ENCODE peak calls at places on chromosomes 3 and 15, in six cellular contexts. R is AML-193; I is GM19239; Y is AG08395; P is activated CD4-positive, alpha-beta T cell treated with anti-CD3 and anti-CD28 coated beads for 24 hours; C is CD8-positive, alpha-beta memory T cell. M is an unnamed sample.

GRCh38 chr3:190076138-190076537 is 44.6 kb downstream of the P3H2 start:
- DNase-seq in C (no peak), I (no peak), R (no peak), Y (no peak), P (no peak), M (no peak)

GRCh38 chr15:90435652-90436337 is 47.8 kb downstream of the IQGAP1 start:
- DNase-seq in R (no peak), P (no peak), C (no peak), I (no peak), Y (no peak), M (peak)

GRCh38 chr15:70036585-70037343 is 61.0 kb downstream of the TLE3 start:
- DNase-seq in I (peak), R (no peak), Y (no peak), C (no peak), P (no peak), M (no peak)

GRCh38 chr3:4407941-4408340 is 59.1 kb downstream of the SUMF1 start:
- DNase-seq in P (no peak), Y (no peak), I (no peak), C (no peak), R (no peak), M (no peak)

GRCh38 chr3:65742914-65743313 is 295.8 kb downstream of the MAGI1 start:
- DNase-seq in C (no peak), P (no peak), R (no peak), Y (no peak), I (no peak), M (peak)

GRCh38 chr3:179098388-179099077 is 26.9 kb upstream of the ZMAT3 start:
- DNase-seq in P (no peak), C (no peak), Y (peak), I (no peak), R (peak), M (no peak)

GRCh38 chr3:13638927-13639326 is 90.0 kb downstream of the FBLN2 start:
- DNase-seq in Y (no peak), R (no peak), I (no peak), C (no peak), P (no peak), M (no peak)

GRCh38 chr3:197364410-197365071 is 66.1 kb upstream of the DLG1 start:
- DNase-seq in P (no peak), Y (no peak), I (no peak), R (no peak), C (no peak), M (peak)

GRCh38 chr15:32903591-32903990 is 185.8 kb downstream of the GREM1 start:
- DNase-seq in I (no peak), C (no peak), P (no peak), R (no peak), Y (no peak), M (no peak)

GRCh38 chr15:52234596-52235541 is 43.7 kb upstream of the GNB5 start:
- DNase-seq in R (no peak), C (no peak), P (peak), I (no peak), Y (no peak), M (no peak)

GRCh38 chr3:50204052-50204803 is 843 bp upstream of the SLC38A3 start:
- DNase-seq in R (no peak), Y (no peak), P (no peak), C (no peak), I (no peak), M (no peak)

GRCh38 chr15:40567111-40567510 is 2.0 kb upstream of the RPUSD2 start:
- DNase-seq in C (no peak), I (no peak), P (no peak), R (peak), Y (no peak), M (no peak)

GRCh38 chr3:10693457-10693856 is 122.6 kb upstream of the SLC6A11 start:
- DNase-seq in Y (no peak), I (no peak), R (no peak), C (no peak), P (no peak), M (no peak)

GRCh38 chr15:77418341-77419049 is 1.4 kb downstream of the PEAK1 start:
- DNase-seq in P (no peak), C (no peak), R (no peak), Y (peak), I (no peak), M (no peak)

GRCh38 chr15:99704444-99704838 is 28.8 kb downstream of the LYSMD4 start:
- DNase-seq in I (no peak), P (peak), C (no peak), Y (peak), R (peak), M (peak)

GRCh38 chr3:53375019-53375418 is 27.7 kb upstream of the DCP1A start:
- DNase-seq in R (peak), Y (peak), C (peak), I (peak), P (peak), M (peak)

GRCh38 chr3:198028718-198029117 is 68.7 kb downstream of the LMLN start:
- DNase-seq in R (no peak), P (no peak), C (no peak), I (no peak), Y (peak), M (no peak)

GRCh38 chr15:78338756-78339155 is 1.4 kb upstream of the CRABP1 start:
- DNase-seq in P (no peak), Y (no peak), I (no peak), C (no peak), R (no peak), M (no peak)

GRCh38 chr3:189787622-189788021 is 156.4 kb downstream of the TP63 start:
- DNase-seq in I (no peak), Y (peak), P (no peak), C (no peak), R (no peak), M (peak)

GRCh38 chr3:244041-244440 is 47.5 kb downstream of the CHL1 start:
- DNase-seq in P (no peak), R (no peak), C (no peak), Y (no peak), I (no peak), M (no peak)

GRCh38 chr3:46900007-46900292 is 22.4 kb downstream of the PTH1R start:
- DNase-seq in Y (no peak), I (no peak), C (no peak), R (no peak), P (no peak), M (no peak)

GRCh38 chr15:63040954-63041353 is 1.6 kb upstream of the TPM1 start:
- DNase-seq in R (no peak), C (no peak), P (no peak), Y (no peak), I (no peak), M (no peak)

GRCh38 chr15:34241376-34242350 is 16.8 kb downstream of the EMC4 start:
- DNase-seq in Y (peak), C (no peak), R (peak), I (peak), P (no peak), M (no peak)

GRCh38 chr3:110859993-110860392 is 211.6 kb upstream of the NECTIN3 start:
- DNase-seq in Y (no peak), R (no peak), C (no peak), I (no peak), P (no peak), M (no peak)

GRCh38 chr15:81061490-81062235 is 60.9 kb downstream of the TLNRD1 start:
- DNase-seq in R (no peak), P (no peak), I (no peak), Y (no peak), C (no peak), M (no peak)

GRCh38 chr15:73601449-73602425 is 31.5 kb downstream of the NPTN start:
- DNase-seq in P (no peak), I (no peak), R (no peak), C (no peak), Y (peak), M (peak)

GRCh38 chr15:39787479-39787878 is 4.8 kb upstream of the FSIP1 start:
- DNase-seq in P (no peak), I (no peak), R (no peak), C (no peak), Y (no peak), M (no peak)

GRCh38 chr3:32855350-32855953 is 37.7 kb downstream of the TRIM71 start:
- DNase-seq in I (no peak), R (no peak), Y (no peak), C (no peak), P (no peak), M (no peak)

GRCh38 chr3:65177879-65178484 is 490.2 kb upstream of the ADAMTS9 start:
- DNase-seq in C (no peak), R (no peak), Y (peak), P (no peak), I (no peak), M (no peak)

GRCh38 chr15:79595995-79596622 is 164.0 kb downstream of the MINAR1 start:
- DNase-seq in P (peak), C (no peak), Y (peak), R (peak), I (peak), M (peak)

GRCh38 chr3:169668957-169669681 is 5.6 kb upstream of the MECOM start:
- DNase-seq in C (no peak), R (no peak), P (no peak), Y (peak), I (no peak), M (peak)

GRCh38 chr3:53185761-53186465 is 24.9 kb downstream of the PRKCD start:
- DNase-seq in C (no peak), Y (no peak), I (no peak), P (no peak), R (no peak), M (no peak)

M was measured in NCI-H226.